ENCODE peak calls at places on chromosomes 2 and 18, in four cellular contexts. B, E, S and T are unnamed samples.

GRCh38 chr2:52810460-52810859 is 957.1 kb upstream of the CHAC2 start:
- DNase-seq in S (no peak), E (peak), B (no peak), T (no peak)

GRCh38 chr2:7418343-7418742 is 501.1 kb downstream of the RNF144A start:
- DNase-seq in B (no peak), E (no peak), S (no peak), T (no peak)

GRCh38 chr2:9805435-9806297 is 37.6 kb upstream of the TAF1B start:
- DNase-seq in E (no peak), B (peak), S (no peak), T (no peak)

GRCh38 chr2:47076586-47077441 is 78.3 kb downstream of the STPG4 start:
- DNase-seq in E (peak), S (no peak), B (peak), T (peak)

GRCh38 chr2:120606931-120607330 is 128.7 kb upstream of the GLI2 start:
- DNase-seq in E (no peak), S (no peak), B (no peak), T (no peak)

GRCh38 chr2:215843579-215843978 is 169.8 kb downstream of the MREG start:
- DNase-seq in E (peak), B (no peak), S (no peak), T (peak)

GRCh38 chr2:45913539-45913938 is 262.1 kb downstream of the PRKCE start:
- DNase-seq in E (no peak), S (no peak), B (no peak), T (no peak)

GRCh38 chr2:205814039-205814364 is 131.7 kb downstream of the NRP2 start:
- DNase-seq in S (no peak), B (no peak), E (no peak), T (no peak)

GRCh38 chr18:13915973-13916372 is 637 bp upstream of the MC2R start:
- DNase-seq in B (peak), E (no peak), S (no peak), T (no peak)

GRCh38 chr2:119431155-119431975 is at the start of gene TMEM37:
- DNase-seq in E (peak), S (peak), B (peak), T (no peak)

GRCh38 chr2:176534798-176535479 is 265.7 kb downstream of the MTX2 start:
- DNase-seq in B (no peak), S (no peak), E (no peak), T (no peak)

GRCh38 chr2:241744028-241744754 is 9.8 kb downstream of the D2HGDH start:
- DNase-seq in S (no peak), E (no peak), B (no peak), T (no peak)

GRCh38 chr2:46909771-46910419 is 5.7 kb downstream of the MCFD2 start:
- DNase-seq in B (no peak), S (peak), E (peak), T (no peak)

GRCh38 chr2:9391961-9392695 is 31.2 kb downstream of the ITGB1BP1 start:
- DNase-seq in B (no peak), E (no peak), S (no peak), T (no peak)

GRCh38 chr2:26855516-26855915 is 7.6 kb downstream of the DPYSL5 start:
- DNase-seq in B (no peak), E (no peak), S (no peak), T (no peak)

GRCh38 chr2:240922982-240923537 is 16.9 kb downstream of the CROCC2 start:
- DNase-seq in S (peak), E (no peak), B (peak), T (peak)

GRCh38 chr2:176997792-176998169 is 214.8 kb upstream of the HNRNPA3 start:
- DNase-seq in E (no peak), S (no peak), B (no peak), T (no peak)

GRCh38 chr2:172039011-172039704 is 39.4 kb downstream of the METAP1D start:
- DNase-seq in E (no peak), S (no peak), B (no peak), T (no peak)

GRCh38 chr2:194079989-194080388 is 1577.0 kb upstream of the SLC39A10 start:
- DNase-seq in S (no peak), E (no peak), B (no peak), T (no peak)

GRCh38 chr2:96763511-96764252 is 3.0 kb downstream of the CNNM4 start:
- DNase-seq in E (no peak), B (no peak), S (no peak), T (no peak)

GRCh38 chr2:51420521-51420920 is 388.6 kb upstream of the NRXN1 start:
- DNase-seq in E (no peak), B (no peak), S (no peak), T (no peak)

GRCh38 chr2:202044777-202045176 is 11.1 kb downstream of the FZD7 start:
- DNase-seq in S (no peak), E (no peak), B (no peak), T (no peak)

GRCh38 chr2:38375711-38376345 is 1.2 kb downstream of the ATL2 start:
- DNase-seq in E (no peak), S (no peak), B (peak), T (no peak)

GRCh38 chr2:38374978-38375377 is 2.1 kb downstream of the ATL2 start:
- DNase-seq in B (no peak), E (no peak), S (no peak), T (no peak)

GRCh38 chr2:38376683-38377500 is at the start of gene ATL2:
- DNase-seq in S (peak), B (peak), E (peak), T (peak)

GRCh38 chr2:38377501-38378258 is 607 bp upstream of the ATL2 start:
- DNase-seq in B (no peak), S (no peak), E (no peak), T (no peak)

GRCh38 chr2:38376346-38376682 is 759 bp downstream of the ATL2 start:
- DNase-seq in B (no peak), S (peak), E (peak), T (no peak)
- TF ChIP-seq POLR2A in B (no peak), S (no peak), E (no peak), T (no peak)

DNA sequence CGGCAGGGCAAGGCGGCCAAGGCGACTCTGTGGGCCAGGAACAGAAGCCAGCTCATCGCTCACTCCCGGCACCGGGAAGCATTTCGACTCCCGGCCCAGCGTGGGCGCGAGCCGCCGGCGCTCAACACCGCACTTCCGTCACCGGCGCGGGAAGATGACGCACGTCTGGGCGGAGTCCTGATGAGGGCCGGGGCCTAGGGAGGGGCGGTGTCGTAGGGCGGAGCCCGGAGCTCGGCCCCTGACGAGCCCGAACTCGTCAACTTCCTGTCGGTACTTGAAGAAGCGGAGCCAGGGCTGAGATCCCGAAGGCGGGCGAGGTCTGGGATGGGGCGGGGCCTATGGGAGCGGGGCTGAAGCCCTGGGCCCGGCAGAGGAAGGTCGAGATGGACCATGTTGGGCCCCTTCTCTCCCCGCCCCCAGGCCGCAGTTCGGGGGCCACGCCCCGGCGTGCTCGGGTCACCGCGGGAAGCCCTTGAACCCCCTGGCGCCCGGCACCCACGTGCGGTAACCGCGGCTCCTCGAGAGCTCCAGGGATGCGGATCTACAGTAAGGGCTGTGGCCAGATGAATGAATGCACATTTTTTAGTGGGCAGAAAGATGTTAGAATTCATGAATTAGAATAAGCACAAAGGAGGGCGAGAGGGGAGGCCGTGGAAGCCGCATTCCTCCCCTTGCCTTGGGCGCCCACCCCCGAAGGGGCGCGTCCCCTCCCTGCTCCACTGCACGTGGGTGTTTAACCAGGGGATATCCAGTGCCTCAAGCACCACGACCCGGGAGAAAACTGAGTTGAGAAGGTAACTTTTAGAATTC is at the start of gene RNASEH1:
- DNase-seq in B (peak), S (peak), E (peak), T (peak)
- TF ChIP-seq POLR2A in B (peak), S (no peak), E (no peak), T (peak)

GRCh38 chr2:36356199-36356989 is 816 bp downstream of the CRIM1 start:
- DNase-seq in B (peak), S (peak), E (no peak), T (peak)

GRCh38 chr2:36356990-36357505 is 1.5 kb downstream of the CRIM1 start:
- DNase-seq in E (no peak), B (peak), S (no peak), T (peak)

GRCh38 chr2:36354816-36355156 is 792 bp upstream of the CRIM1 start:
- DNase-seq in B (no peak), S (no peak), E (no peak), T (no peak)

GRCh38 chr2:36355157-36355889 is at the start of gene CRIM1:
- DNase-seq in E (peak), B (peak), S (peak), T (peak)

GRCh38 chr2:36355890-36356198 is 266 bp downstream of the CRIM1 start:
- DNase-seq in E (no peak), S (no peak), B (no peak), T (no peak)
- TF ChIP-seq POLR2A in E (no peak), S (no peak), B (no peak), T (no peak)

GRCh38 chr2:100416939-100417744 is at the start of gene CHST10:
- DNase-seq in E (no peak), B (peak), S (peak), T (no peak)
- TF ChIP-seq POLR2A in E (no peak), B (peak), S (no peak), T (no peak)

GRCh38 chr2:105396254-105397024 is 2.4 kb downstream of the FHL2 start:
- DNase-seq in B (peak), E (peak), S (peak), T (peak)

GRCh38 chr2:105397025-105397722 is 1.7 kb downstream of the FHL2 start:
- DNase-seq in B (peak), S (no peak), E (peak), T (no peak)

GRCh38 chr2:105395691-105396090 is 3.2 kb downstream of the FHL2 start:
- DNase-seq in E (no peak), B (peak), S (no peak), T (no peak)

GRCh38 chr2:105393373-105394055 is 5.3 kb downstream of the FHL2 start:
- DNase-seq in E (no peak), B (peak), S (no peak), T (no peak)

DNA sequence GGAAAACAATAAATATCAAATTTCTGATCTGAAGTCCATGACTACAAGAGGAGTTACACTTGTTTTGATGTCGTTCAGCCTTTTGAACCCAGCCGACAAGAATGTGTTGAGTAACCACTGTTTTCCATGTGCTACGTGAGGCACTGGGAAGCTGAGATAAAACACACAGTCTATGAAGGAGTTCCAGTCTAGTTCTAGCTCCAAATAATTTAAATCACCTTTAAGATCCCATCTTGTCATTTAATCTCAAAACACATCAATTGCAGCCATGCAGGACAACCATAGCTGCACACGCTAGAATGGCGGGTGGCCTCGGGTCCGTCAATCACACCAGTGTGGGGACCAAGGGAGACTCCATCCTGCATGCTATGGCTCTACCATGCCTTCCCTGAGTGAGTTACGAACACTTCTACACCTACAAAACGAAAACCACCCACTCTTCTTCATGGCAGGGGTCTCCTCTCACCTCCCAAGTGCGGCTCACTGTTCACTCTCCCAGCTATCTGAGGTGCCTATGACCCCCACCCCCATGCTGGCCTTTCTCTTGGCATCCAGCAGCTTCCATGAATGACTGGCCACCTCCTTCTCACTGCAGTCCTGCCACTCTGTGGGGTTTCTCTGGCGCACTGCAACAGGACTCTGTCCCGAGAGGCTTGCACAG is 3.8 kb downstream of the FHL2 start:
- DNase-seq in B (peak), S (no peak), E (no peak), T (no peak)
- TF ChIP-seq POLR2A in B (no peak), S (no peak), E (no peak), T (no peak)

GRCh38 chr2:127811922-127812321 is 951 bp upstream of the WDR33 start:
- DNase-seq in S (no peak), B (no peak), E (no peak), T (no peak)

GRCh38 chr2:127810156-127810636 is 775 bp downstream of the WDR33 start:
- DNase-seq in B (no peak), S (no peak), E (no peak), T (no peak)

GRCh38 chr2:127807678-127808353 is 3.2 kb downstream of the WDR33 start:
- DNase-seq in B (no peak), E (no peak), S (no peak), T (no peak)

GRCh38 chr2:127811397-127811860 is 458 bp upstream of the WDR33 start:
- DNase-seq in B (no peak), E (no peak), S (no peak), T (no peak)

DNA sequence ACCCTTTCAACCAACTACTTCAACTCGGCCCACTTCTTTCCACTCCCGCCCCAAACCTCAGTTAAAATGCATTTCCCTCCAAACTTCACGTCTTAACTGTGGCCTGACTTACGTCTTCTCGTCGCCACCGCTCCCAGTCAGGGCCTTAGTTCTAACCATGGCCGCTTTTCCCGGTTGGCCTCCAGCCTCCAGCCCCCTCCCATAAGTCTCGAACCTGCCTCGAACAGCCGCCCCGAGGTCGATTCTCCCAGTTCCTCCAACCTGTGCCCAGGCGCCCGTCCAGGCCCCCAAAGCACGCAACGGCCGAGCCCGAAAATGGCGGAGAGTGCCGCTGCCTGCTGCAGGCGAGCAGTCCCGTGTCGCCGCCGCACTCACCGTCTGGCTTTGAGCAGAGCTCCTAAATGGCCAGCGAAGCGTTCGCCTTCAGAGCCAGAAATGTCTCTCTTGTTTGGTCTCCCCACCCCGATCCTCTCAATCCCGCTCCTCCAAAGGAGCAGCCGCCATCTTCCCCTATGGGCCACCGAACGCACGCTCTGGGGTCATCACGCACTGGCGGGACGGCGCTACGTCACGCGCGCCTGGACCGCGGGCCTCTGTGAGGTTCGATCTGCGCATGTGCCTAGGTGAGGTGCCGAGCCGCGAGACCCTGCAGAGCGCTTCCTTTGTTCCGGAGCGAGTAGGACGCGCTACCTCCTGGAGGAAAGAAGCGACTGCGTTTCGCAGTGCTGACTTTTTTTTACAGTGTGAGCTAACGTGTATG is at the start of gene WDR33:
- DNase-seq in E (peak), S (peak), B (peak), T (peak)
- TF ChIP-seq POLR2A in E (peak), S (no peak), B (peak), T (peak)

GRCh38 chr2:38743672-38744398 is 7.3 kb downstream of the SRSF7 start:
- DNase-seq in S (no peak), B (no peak), E (no peak), T (no peak)

GRCh38 chr2:38741542-38741852 is 9.7 kb downstream of the SRSF7 start:
- DNase-seq in S (no peak), E (no peak), B (no peak), T (no peak)

GRCh38 chr2:38747007-38747424 is 4.1 kb downstream of the SRSF7 start:
- DNase-seq in B (no peak), E (no peak), S (no peak), T (no peak)

GRCh38 chr2:38742797-38743559 is 8.2 kb downstream of the SRSF7 start:
- DNase-seq in E (no peak), B (no peak), S (no peak), T (no peak)

GRCh38 chr2:38744399-38744780 is 6.8 kb downstream of the SRSF7 start:
- DNase-seq in S (no peak), B (no peak), E (no peak), T (no peak)
- TF ChIP-seq POLR2A in S (no peak), B (no peak), E (no peak), T (no peak)

DNA sequence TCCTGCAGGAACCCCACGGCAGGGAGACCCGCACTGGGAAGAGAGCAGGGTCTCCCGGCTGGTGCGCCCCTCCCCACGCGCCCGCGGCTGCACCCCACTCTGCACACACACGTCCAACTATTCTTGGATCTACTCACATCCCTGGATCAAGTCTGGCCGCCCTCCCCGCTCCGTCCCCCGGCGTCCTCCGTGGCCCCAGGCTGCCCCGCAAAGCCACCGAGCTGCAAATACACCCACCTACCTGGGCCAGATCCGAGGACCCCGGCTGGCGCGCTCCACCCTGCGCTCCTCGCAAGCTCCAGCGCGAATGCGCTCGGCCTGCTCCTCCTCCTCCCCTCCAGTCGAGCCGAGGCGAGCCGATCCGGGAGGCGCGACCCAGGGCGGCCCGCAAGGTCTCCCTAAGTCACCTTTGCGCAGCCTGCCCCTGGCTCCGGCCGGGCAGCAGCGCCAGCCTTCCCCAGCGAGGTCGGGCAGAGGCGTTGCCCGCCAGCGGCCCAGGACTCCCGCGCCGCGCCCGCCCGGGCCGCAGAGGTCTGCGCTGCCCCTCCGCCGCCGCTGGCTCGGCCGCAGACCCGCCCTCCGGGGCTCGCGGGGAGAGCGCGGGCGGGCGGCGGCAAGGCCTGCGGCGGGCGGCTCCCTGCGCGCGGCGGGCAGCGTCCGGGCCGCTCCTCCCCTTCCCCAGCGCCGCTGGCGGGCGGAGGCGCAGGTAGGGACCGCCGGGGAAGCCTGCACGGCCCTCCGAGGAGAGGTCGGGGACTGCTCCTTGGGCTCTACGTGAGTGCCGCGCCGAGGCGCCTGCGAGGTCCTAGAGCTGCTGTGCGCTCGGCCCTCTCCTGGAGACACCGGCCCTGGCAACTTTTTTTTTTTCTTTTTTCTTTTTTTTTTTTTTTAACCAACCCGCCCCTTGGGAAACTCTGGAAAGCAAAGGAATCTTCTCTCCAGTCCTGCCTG is 126.0 kb downstream of the OSBPL1A start:
- DNase-seq in E (peak), S (peak), B (peak), T (peak)
- TF ChIP-seq POLR2A in E (no peak), S (no peak), B (peak), T (peak)

GRCh38 chr2:174518397-174518796 is 31.6 kb upstream of the GPR155 start:
- DNase-seq in B (no peak), S (no peak), E (no peak), T (no peak)
- TF ChIP-seq POLR2A in B (no peak), S (no peak), E (no peak), T (no peak)